ENCODE peak calls at places on chromosomes 3 and 15, in eight cellular contexts. O is hepatocyte, W is mammary epithelial cell, D is PC-3, K is K562, L is IMR-90, Y is HCT116, H is H1. Q is an unnamed sample. For H4K20me1, the result is how much of the 10 kb centered on the place peaks cover.

GRCh38 chr3:71369733-71370391 is 213.7 kb downstream of the FOXP1 start:
- DNase-seq in O (no peak), W (no peak), D (no peak), K (no peak), L (peak), Y (no peak), H (no peak), Q (no peak)

GRCh38 chr3:97793415-97794019 is 28.3 kb upstream of the CRYBG3 start:
- DNase-seq in O (peak), W (peak), D (peak), K (peak), L (peak), Y (peak), H (no peak), Q (no peak)

GRCh38 chr3:16824085-16824696 is 60.6 kb upstream of the PLCL2 start:
- DNase-seq in O (no peak), W (no peak), D (no peak), K (no peak), L (no peak), Y (no peak), H (no peak), Q (no peak)

GRCh38 chr3:57130426-57131209 is 34.5 kb downstream of the IL17RD start:
- DNase-seq in O (peak), W (no peak), D (no peak), K (no peak), L (no peak), Y (no peak), H (peak), Q (no peak)

GRCh38 chr3:49844464-49845183 is 11.7 kb downstream of the TRAIP start:
- DNase-seq in O (peak), W (no peak), D (peak), K (no peak), L (no peak), Y (no peak), H (no peak), Q (no peak)

GRCh38 chr3:53498993-53499641 is 4.7 kb downstream of the CACNA1D start:
- DNase-seq in O (peak), W (no peak), D (no peak), K (peak), L (no peak), Y (no peak), H (no peak), Q (no peak)

GRCh38 chr3:155744626-155745324 is at the start of gene PLCH1:
- DNase-seq in O (peak), W (no peak), D (peak), K (peak), L (peak), Y (peak), H (peak), Q (no peak)

GRCh38 chr15:69523010-69524001 is 70.7 kb downstream of the RPLP1 start:
- DNase-seq in O (peak), W (peak), D (peak), K (peak), L (peak), Y (peak), H (peak), Q (no peak)

GRCh38 chr15:63038926-63039673 is 3.4 kb upstream of the TPM1 start:
- DNase-seq in O (no peak), W (peak), D (no peak), K (no peak), L (peak), Y (no peak), H (no peak), Q (no peak)

GRCh38 chr3:177824190-177824786 is 627.0 kb upstream of the TBL1XR1 start:
- DNase-seq in O (peak), W (peak), D (peak), K (no peak), L (peak), Y (no peak), H (no peak), Q (no peak)

GRCh38 chr15:82952156-82953081 is at the start of gene HOMER2:
- DNase-seq in O (peak), W (peak), D (peak), K (no peak), L (no peak), Y (no peak), H (no peak), Q (no peak)

GRCh38 chr3:3196148-3196861 is 16.8 kb upstream of the CRBN start:
- DNase-seq in O (peak), W (no peak), D (peak), K (peak), L (no peak), Y (peak), H (no peak), Q (no peak)

DNA sequence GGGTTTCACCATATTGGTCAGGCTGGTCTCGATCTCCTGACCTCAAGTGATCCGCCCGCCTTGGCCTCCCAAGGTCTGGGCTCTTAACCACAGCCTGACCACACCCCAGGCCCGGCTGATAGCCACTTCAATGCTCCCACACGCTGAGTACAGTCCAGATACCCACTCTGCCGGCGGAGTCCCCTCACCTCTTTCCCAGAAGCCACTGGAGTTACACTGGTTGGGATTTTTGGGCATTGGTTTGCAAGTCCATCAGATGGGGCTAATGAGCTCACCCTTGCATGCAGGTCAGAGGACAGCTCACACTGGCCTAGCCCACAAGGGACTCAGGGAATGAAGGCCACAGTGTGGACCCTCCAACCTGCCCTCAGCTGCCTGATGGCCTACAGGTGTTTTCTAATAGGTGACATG is 60.1 kb downstream of the IQSEC1 start:
- DNase-seq in O (no peak), W (no peak), D (no peak), K (peak), L (no peak), Y (no peak), H (no peak), Q (no peak)
- H3K4me3 ChIP-seq in O (no peak), W (no peak), D (no peak), K (no peak), L (no peak), Y (no peak), H (no peak), Q (no peak)

GRCh38 chr15:91952216-91952615 is 98.7 kb downstream of the SLCO3A1 start:
- DNase-seq in O (no peak), W (peak), D (no peak), K (no peak), L (no peak), Y (no peak), H (no peak), Q (no peak)

GRCh38 chr15:91950631-91951384 is 97.3 kb downstream of the SLCO3A1 start:
- DNase-seq in O (no peak), W (peak), D (no peak), K (no peak), L (peak), Y (no peak), H (no peak), Q (no peak)

GRCh38 chr15:91953432-91953831 is 99.9 kb downstream of the SLCO3A1 start:
- DNase-seq in O (no peak), W (peak), D (no peak), K (no peak), L (no peak), Y (no peak), H (no peak), Q (peak)

GRCh38 chr15:91956026-91956723 is 102.7 kb downstream of the SLCO3A1 start:
- DNase-seq in O (no peak), W (peak), D (no peak), K (no peak), L (peak), Y (no peak), H (no peak), Q (no peak)

GRCh38 chr15:91954211-91954804 is 100.8 kb downstream of the SLCO3A1 start:
- DNase-seq in O (peak), W (no peak), D (peak), K (no peak), L (no peak), Y (no peak), H (no peak), Q (no peak)
- TF ChIP-seq CTCF in O (no peak), W (no peak), D (no peak), K (no peak), L (no peak), Y (no peak), H (no peak), Q (peak)

GRCh38 chr3:128736598-128736997 is 10.6 kb downstream of the RAB7A start:
- DNase-seq in O (no peak), W (peak), D (no peak), K (no peak), L (peak), Y (no peak), H (no peak), Q (peak)

GRCh38 chr3:128735287-128735686 is 9.3 kb downstream of the RAB7A start:
- DNase-seq in O (no peak), W (no peak), D (no peak), K (no peak), L (no peak), Y (no peak), H (no peak), Q (no peak)

GRCh38 chr3:128735884-128736283 is 9.9 kb downstream of the RAB7A start:
- DNase-seq in O (no peak), W (no peak), D (no peak), K (no peak), L (no peak), Y (no peak), H (no peak), Q (no peak)

GRCh38 chr3:128730521-128730920 is 4.5 kb downstream of the RAB7A start:
- DNase-seq in O (no peak), W (no peak), D (no peak), K (no peak), L (no peak), Y (no peak), H (no peak), Q (no peak)

GRCh38 chr3:128734523-128735189 is 8.7 kb downstream of the RAB7A start:
- DNase-seq in O (no peak), W (no peak), D (no peak), K (no peak), L (no peak), Y (no peak), H (no peak), Q (no peak)
- H4K20me1 ChIP-seq in O (half or more), W (under half), D (half or more), K (under half), L (half or more), Y (half or more), H (under half), Q (under half)

GRCh38 chr3:105842449-105842848 is 26.4 kb downstream of the CBLB start:
- DNase-seq in O (no peak), W (no peak), D (no peak), K (no peak), L (no peak), Y (no peak), H (no peak), Q (no peak)
- H3K4me3 ChIP-seq in O (no peak), W (no peak), D (no peak), K (no peak), L (no peak), Y (no peak), H (no peak), Q (no peak)

GRCh38 chr15:32998979-32999677 is 195.4 kb downstream of the FMN1 start:
- DNase-seq in O (no peak), W (no peak), D (no peak), K (no peak), L (no peak), Y (no peak), H (no peak), Q (no peak)

GRCh38 chr15:32993285-32993684 is 201.2 kb downstream of the FMN1 start:
- DNase-seq in O (peak), W (no peak), D (peak), K (no peak), L (no peak), Y (no peak), H (no peak), Q (no peak)

GRCh38 chr15:32991544-32992192 is 202.8 kb downstream of the FMN1 start:
- DNase-seq in O (no peak), W (no peak), D (no peak), K (no peak), L (no peak), Y (no peak), H (no peak), Q (no peak)

GRCh38 chr15:32998182-32998581 is 196.3 kb downstream of the FMN1 start:
- DNase-seq in O (no peak), W (no peak), D (no peak), K (no peak), L (no peak), Y (no peak), H (no peak), Q (no peak)

GRCh38 chr15:32994810-32995424 is 199.6 kb downstream of the FMN1 start:
- DNase-seq in O (peak), W (no peak), D (peak), K (peak), L (peak), Y (peak), H (no peak), Q (no peak)
- TF ChIP-seq CTCF in O (peak), W (peak), D (peak), K (peak), L (peak), Y (peak), H (peak), Q (no peak)

GRCh38 chr3:48419149-48419548 is 10.7 kb downstream of the PLXNB1 start:
- DNase-seq in O (no peak), W (no peak), D (no peak), K (no peak), L (no peak), Y (no peak), H (no peak), Q (no peak)
- H4K20me1 ChIP-seq in O (under half), W (under half), D (under half), K (under half), L (under half), Y (under half), H (half or more), Q (under half)

GRCh38 chr3:194285859-194286197 is 65.3 kb downstream of the CPN2 start:
- DNase-seq in O (no peak), W (no peak), D (no peak), K (no peak), L (no peak), Y (no peak), H (no peak), Q (no peak)

GRCh38 chr3:194286747-194287146 is 64.4 kb downstream of the CPN2 start:
- DNase-seq in O (no peak), W (no peak), D (no peak), K (no peak), L (no peak), Y (no peak), H (peak), Q (no peak)

GRCh38 chr3:194284351-194284750 is 66.8 kb downstream of the CPN2 start:
- DNase-seq in O (no peak), W (no peak), D (no peak), K (no peak), L (no peak), Y (no peak), H (no peak), Q (no peak)

GRCh38 chr3:194283218-194284006 is 67.7 kb downstream of the CPN2 start:
- DNase-seq in O (no peak), W (no peak), D (no peak), K (no peak), L (no peak), Y (no peak), H (no peak), Q (no peak)

DNA sequence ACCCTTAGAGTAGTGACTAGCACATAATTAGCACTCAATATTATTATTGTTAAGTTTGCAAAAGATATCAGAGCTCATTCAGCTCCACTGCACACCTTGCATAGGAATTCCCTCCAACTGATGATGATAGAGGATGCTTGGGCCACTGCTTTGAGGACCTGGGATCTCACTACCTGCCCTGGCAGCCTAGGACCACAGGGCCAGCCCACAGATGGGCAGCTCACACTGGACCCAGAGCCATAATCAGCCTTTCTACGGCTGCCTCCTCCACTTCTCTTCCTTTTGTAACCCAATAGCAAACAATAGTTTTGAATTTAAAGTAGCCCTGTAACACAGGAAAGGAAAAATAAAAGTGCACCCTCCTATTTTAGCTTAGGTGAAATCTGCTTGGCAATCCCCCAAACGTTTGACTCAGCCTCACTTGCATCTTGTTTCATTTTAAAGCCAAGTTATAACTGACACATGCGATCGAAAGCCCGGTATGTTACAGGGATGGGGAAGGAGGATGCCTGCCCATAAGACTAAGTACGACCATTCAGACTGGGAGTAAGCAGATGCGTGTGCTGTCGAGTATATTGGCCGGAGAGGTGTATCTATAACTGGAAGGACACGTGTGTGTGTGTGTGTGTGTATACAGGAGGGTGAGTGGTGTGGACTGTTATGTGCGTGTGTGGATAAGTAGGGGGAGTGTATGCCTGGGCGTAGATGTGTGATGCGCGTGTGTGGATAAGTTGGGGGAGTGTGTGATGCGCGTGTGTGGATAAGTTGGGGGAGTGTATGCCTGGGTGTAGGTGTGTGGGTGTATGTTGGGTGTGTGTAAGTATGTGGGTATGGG is 65.9 kb downstream of the CPN2 start:
- DNase-seq in O (no peak), W (peak), D (peak), K (no peak), L (peak), Y (no peak), H (no peak), Q (no peak)
- H3K4me3 ChIP-seq in O (no peak), W (no peak), D (no peak), K (no peak), L (no peak), Y (no peak), H (no peak), Q (no peak)

Q was measured in keratinocyte.